ENCODE peak calls at places on chromosomes 3 and 15, in seven cellular contexts. F, D, C, A, N, K and H are unnamed samples.

GRCh38 chr3:17955411-17955810 is 213.0 kb upstream of the TBC1D5 start:
- DNase-seq in F (no peak), D (no peak), K (no peak), A (no peak), N (no peak), C (no peak), H (no peak)

GRCh38 chr3:66433522-66433782 is 67.4 kb downstream of the LRIG1 start:
- DNase-seq in A (no peak), K (no peak), F (no peak), C (no peak), D (no peak), N (no peak), H (no peak)

GRCh38 chr3:161409069-161409468 is 37.8 kb upstream of the SPTSSB start:
- DNase-seq in F (peak; percentile 14), N (peak; percentile 11), C (no peak), K (no peak), D (peak; percentile 23), A (peak; percentile 28), H (peak; percentile 55)

GRCh38 chr3:156513619-156514018 is 41.3 kb downstream of the SSR3 start:
- DNase-seq in F (no peak), A (no peak), D (no peak), N (no peak), C (no peak), K (no peak), H (peak; percentile 39)

GRCh38 chr3:122918576-122919290 is 108.8 kb downstream of the SEMA5B start:
- DNase-seq in C (no peak), N (no peak), F (no peak), A (no peak), K (no peak), D (peak; percentile 24), H (no peak)

GRCh38 chr3:12622335-12622734 is 41.6 kb downstream of the RAF1 start:
- DNase-seq in N (no peak), D (no peak), F (no peak), A (no peak), K (no peak), C (peak; percentile 37), H (no peak)

GRCh38 chr15:38864122-38864521 is 299.5 kb upstream of the RASGRP1 start:
- DNase-seq in C (no peak), F (no peak), A (no peak), D (no peak), K (no peak), N (no peak), H (no peak)

GRCh38 chr3:156561533-156561932 is 6.6 kb upstream of the SSR3 start:
- DNase-seq in F (no peak), A (no peak), C (no peak), K (no peak), N (no peak), D (no peak), H (no peak)

GRCh38 chr3:177770821-177771220 is 573.5 kb upstream of the TBL1XR1 start:
- DNase-seq in N (no peak), K (no peak), D (peak; percentile 41), C (no peak), F (no peak), A (no peak), H (no peak)

GRCh38 chr15:91032919-91033803 is 10.8 kb upstream of the VPS33B start:
- DNase-seq in D (no peak), C (no peak), K (peak; percentile 94), A (peak; percentile 40), F (no peak), N (peak; percentile 77), H (peak; percentile 75)

GRCh38 chr15:22979069-22979698 is 984 bp downstream of the CYFIP1 start:
- DNase-seq in F (peak; percentile 67), K (peak; percentile 69), C (no peak), A (peak; percentile 67), D (peak; percentile 42), N (peak; percentile 47), H (peak; percentile 36)

GRCh38 chr3:23740517-23741402 is 65.0 kb upstream of the UBE2E1 start:
- DNase-seq in C (no peak), K (no peak), F (peak; percentile 72), D (no peak), N (no peak), A (no peak), H (no peak)

GRCh38 chr15:85722789-85723188 is 71.9 kb downstream of the KLHL25 start:
- DNase-seq in D (no peak), A (no peak), K (no peak), F (no peak), N (no peak), C (no peak), H (no peak)

GRCh38 chr15:51765751-51766150 is 14.4 kb downstream of the TMOD2 start:
- DNase-seq in N (no peak), F (no peak), K (no peak), A (no peak), D (no peak), C (no peak), H (no peak)

GRCh38 chr3:126473292-126474168 is 2.2 kb downstream of the ZXDC start:
- DNase-seq in C (no peak), D (no peak), A (no peak), K (no peak), N (no peak), F (no peak), H (no peak)

GRCh38 chr3:5160926-5161858 is 26.3 kb upstream of the EDEM1 start:
- DNase-seq in A (peak; percentile 8), D (no peak), F (no peak), C (no peak), K (no peak), N (no peak), H (no peak)

GRCh38 chr15:101267320-101268104 is 9.8 kb downstream of the SELENOS start:
- DNase-seq in A (no peak), K (no peak), F (no peak), C (no peak), N (peak; percentile 23), D (peak; percentile 91), H (no peak)

GRCh38 chr15:69298697-69299441 is at the start of gene PAQR5:
- DNase-seq in C (no peak), N (peak; percentile 80), D (no peak), F (peak; percentile 92), A (peak; percentile 91), K (peak; percentile 63), H (no peak)

GRCh38 chr3:45874677-45875346 is 11.5 kb upstream of the CCR9 start:
- DNase-seq in K (no peak), N (peak; percentile 39), D (no peak), A (no peak), C (no peak), F (no peak), H (no peak)

GRCh38 chr15:80480909-80481308 is 76.7 kb downstream of the ARNT2 start:
- DNase-seq in C (no peak), D (peak; percentile 97), F (no peak), A (no peak), N (no peak), K (no peak), H (no peak)

GRCh38 chr15:93063796-93064690 is 25.0 kb downstream of the RGMA start:
- DNase-seq in C (no peak), F (no peak), K (no peak), A (no peak), D (no peak), N (no peak), H (no peak)

GRCh38 chr3:99852851-99853250 is 35.2 kb downstream of the CMSS1 start:
- DNase-seq in D (no peak), F (no peak), K (no peak), A (no peak), N (no peak), C (no peak), H (no peak)

GRCh38 chr15:70044168-70044567 is 53.5 kb downstream of the TLE3 start:
- DNase-seq in A (no peak), K (no peak), N (no peak), D (no peak), C (no peak), F (no peak), H (no peak)

GRCh38 chr3:186516645-186517044 is 27.5 kb downstream of the CRYGS start:
- DNase-seq in A (no peak), K (no peak), C (no peak), N (no peak), F (no peak), D (no peak), H (no peak)

GRCh38 chr3:9078561-9079240 is 115.4 kb upstream of the RAD18 start:
- DNase-seq in F (peak; percentile 21), N (peak; percentile 53), C (no peak), A (no peak), D (no peak), K (no peak), H (peak; percentile 9)
- TF ChIP-seq RAD21 in F (no peak), N (peak; percentile 23), C (no peak), A (no peak), D (no peak), K (peak; percentile 25), H (no peak)

DNA sequence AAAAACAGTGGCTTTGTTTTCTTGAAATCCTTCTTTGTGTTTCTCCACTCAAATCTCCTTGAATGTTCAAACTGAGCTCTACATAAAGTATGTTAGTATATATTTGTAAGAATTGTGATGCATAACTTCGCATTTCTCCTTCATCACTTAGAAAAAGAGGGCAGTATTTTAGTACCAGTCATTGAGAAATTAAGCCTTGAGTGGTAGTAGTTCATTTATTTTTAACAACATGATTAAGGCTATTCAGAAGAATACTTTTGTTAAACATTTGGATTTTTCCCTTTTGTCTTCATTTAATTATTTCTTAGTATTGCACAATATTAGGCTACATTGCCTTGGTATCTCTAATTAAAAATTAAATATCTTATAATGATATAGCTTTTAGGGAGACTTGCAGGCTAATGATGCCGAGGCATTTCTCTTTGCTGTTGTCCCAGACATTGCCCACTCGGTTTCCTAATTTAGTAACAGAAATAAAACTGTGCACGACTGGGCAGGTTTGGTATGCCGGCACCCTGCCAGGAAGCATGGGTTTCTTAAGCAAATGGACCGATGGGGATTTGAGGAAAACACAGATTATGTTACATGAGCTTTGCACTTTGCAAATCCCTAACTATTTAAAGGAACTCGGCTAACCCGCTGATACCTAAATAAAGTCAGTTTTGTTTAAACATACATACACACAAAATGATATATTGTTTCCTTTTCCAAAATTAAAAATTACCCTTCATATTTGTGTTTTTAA is 54.7 kb downstream of the LRRC28 start:
- DNase-seq in N (no peak), K (no peak), C (no peak), A (no peak), F (no peak), D (peak; percentile 87), H (peak; percentile 82)
- TF ChIP-seq RFX5 in N (no peak), K (no peak), C (no peak), A (no peak), F (no peak), D (no peak), H (no peak)

DNA sequence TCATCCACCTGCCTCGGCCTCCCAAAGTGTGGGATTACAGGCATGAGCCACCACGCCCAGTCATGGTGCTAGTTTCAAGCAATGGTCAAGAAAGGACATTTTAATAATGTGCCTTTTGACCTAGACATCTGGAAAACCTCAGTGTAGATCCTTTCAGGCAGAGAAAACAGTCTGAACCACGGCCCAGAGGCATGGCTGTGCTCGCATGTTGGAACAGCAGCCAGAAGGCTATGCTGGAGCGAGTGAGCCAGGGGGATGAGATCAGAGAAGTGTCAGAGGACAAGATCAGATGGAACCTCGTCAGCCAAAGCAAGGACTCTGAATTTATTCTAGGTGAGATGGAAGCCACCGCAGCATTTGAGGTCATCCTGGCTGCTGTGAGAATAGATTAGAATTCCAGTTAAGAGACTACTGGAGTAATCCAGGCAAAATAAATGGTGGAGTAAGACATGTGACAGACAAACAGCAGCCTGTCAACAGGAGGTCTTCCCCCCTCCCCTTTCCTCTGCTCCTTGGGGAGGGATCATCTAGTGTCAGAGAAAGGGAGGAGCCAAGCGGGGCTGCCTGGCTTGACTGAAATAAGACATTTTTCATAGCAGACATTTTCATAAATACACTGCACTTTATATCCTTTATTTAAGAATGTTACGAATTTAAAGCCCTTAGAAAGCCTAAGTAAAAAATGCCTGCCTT is 40.5 kb upstream of the ACKR4 start:
- DNase-seq in F (no peak), A (no peak), D (no peak), C (no peak), N (no peak), K (no peak), H (no peak)
- TF ChIP-seq RAD21 in F (no peak), A (no peak), D (no peak), C (no peak), N (no peak), K (no peak), H (no peak)

GRCh38 chr3:153305189-153305588 is 143.2 kb downstream of the RAP2B start:
- DNase-seq in C (no peak), A (no peak), F (no peak), D (no peak), K (no peak), N (no peak), H (no peak)
- TF ChIP-seq RFX5 in C (no peak), A (no peak), F (no peak), D (no peak), K (no peak), N (no peak), H (no peak)